ENCODE peak calls at places on chromosomes 11 and 22, in four cellular contexts. W, M, J and H are unnamed samples.

GRCh38 chr11:57318178-57318577 is 6.6 kb downstream of the TNKS1BP1 start:
- DNase-seq in W (no peak), M (no peak), J (no peak), H (no peak)

GRCh38 chr11:65791719-65792213 is 4.9 kb downstream of the OVOL1 start:
- DNase-seq in W (no peak), M (no peak), J (peak), H (no peak)

GRCh38 chr11:12602421-12602820 is 71.8 kb upstream of the TEAD1 start:
- DNase-seq in W (no peak), M (no peak), J (no peak), H (no peak)

GRCh38 chr22:46233231-46233630 is 16.9 kb downstream of the CDPF1 start:
- DNase-seq in W (peak), M (no peak), J (no peak), H (peak)

GRCh38 chr11:47786373-47786772 is 19.2 kb upstream of the FNBP4 start:
- DNase-seq in W (no peak), M (no peak), J (no peak), H (peak)

GRCh38 chr11:46918087-46918751 is at the start of gene LRP4:
- DNase-seq in W (no peak), M (peak), J (no peak), H (no peak)

GRCh38 chr11:12801976-12802375 is 127.8 kb downstream of the TEAD1 start:
- DNase-seq in W (no peak), M (no peak), J (no peak), H (no peak)

GRCh38 chr22:26592368-26593015 is 2.6 kb upstream of the TPST2 start:
- DNase-seq in W (no peak), M (no peak), J (peak), H (no peak)

GRCh38 chr22:24875862-24876506 is 70.0 kb downstream of the SGSM1 start:
- DNase-seq in W (no peak), M (no peak), J (peak), H (no peak)

GRCh38 chr11:120334894-120335462 is 1.2 kb upstream of the ARHGEF12 start:
- DNase-seq in W (peak), M (no peak), J (peak), H (peak)

GRCh38 chr11:124740277-124740882 is 638 bp downstream of the NRGN start:
- DNase-seq in W (no peak), M (peak), J (peak), H (no peak)

GRCh38 chr11:85725510-85726258 is 39.7 kb upstream of the CCDC89 start:
- DNase-seq in W (no peak), M (no peak), J (no peak), H (no peak)

GRCh38 chr11:1854132-1854948 is 1.5 kb downstream of the LSP1 start:
- DNase-seq in W (no peak), M (no peak), J (no peak), H (no peak)

GRCh38 chr11:12565406-12565805 is 108.8 kb upstream of the TEAD1 start:
- DNase-seq in W (no peak), M (no peak), J (no peak), H (no peak)

GRCh38 chr22:20779813-20780148 is 5.9 kb downstream of the SERPIND1 start:
- DNase-seq in W (no peak), M (no peak), J (no peak), H (no peak)

GRCh38 chr11:2818503-2818902 is 67.1 kb downstream of the CDKN1C start:
- DNase-seq in W (no peak), M (no peak), J (no peak), H (no peak)